ENCODE peak calls at places on chromosomes 12 and 14, in five cellular contexts. B is tibial artery; Q is pancreas; I is tibial nerve; T is CD4-positive, CD25-positive, alpha-beta regulatory T cell. V is an unnamed sample.

GRCh38 chr14:59677771-59678211 is 101.2 kb upstream of the CCDC175 start:
- DNase-seq in B (peak; percentile 41), Q (no peak), I (no peak), T (no peak), V (no peak)

GRCh38 chr12:116525418-116526001 is 33.7 kb upstream of the MAP1LC3B2 start:
- DNase-seq in B (peak; percentile 82), Q (peak; percentile 79), I (peak; percentile 68), T (no peak), V (peak; percentile 90)

GRCh38 chr14:106522990-106523389 is 996.6 kb downstream of the TMEM121 start:
- DNase-seq in B (no peak), Q (no peak), I (no peak), T (no peak), V (no peak)

GRCh38 chr14:89853976-89854693 is 100.4 kb downstream of the EFCAB11 start:
- DNase-seq in B (no peak), Q (no peak), I (no peak), T (no peak), V (no peak)

GRCh38 chr14:22848391-22849164 is 12.2 kb downstream of the MMP14 start:
- DNase-seq in B (peak; percentile 86), Q (no peak), I (peak; percentile 70), T (no peak), V (peak; percentile 93)

GRCh38 chr14:33796356-33796755 is 154.5 kb downstream of the EGLN3 start:
- DNase-seq in B (no peak), Q (no peak), I (no peak), T (no peak), V (no peak)

GRCh38 chr14:64549016-64549415 is 745 bp upstream of the PPP1R36 start:
- DNase-seq in B (no peak), Q (no peak), I (no peak), T (no peak), V (no peak)

GRCh38 chr12:75887979-75888378 is 143.6 kb downstream of the PHLDA1 start:
- DNase-seq in B (no peak), Q (no peak), I (no peak), T (no peak), V (no peak)

GRCh38 chr14:89566180-89566579 is 149.1 kb upstream of the FOXN3 start:
- DNase-seq in B (no peak), Q (no peak), I (no peak), T (no peak), V (no peak)

GRCh38 chr12:9702239-9702638 is 30.7 kb downstream of the CLECL1 start:
- DNase-seq in B (no peak), Q (no peak), I (no peak), T (peak; percentile 10), V (no peak)

GRCh38 chr14:64053694-64054669 is 201.2 kb downstream of the SYNE2 start:
- DNase-seq in B (no peak), Q (no peak), I (no peak), T (no peak), V (no peak)

GRCh38 chr14:77485901-77486678 is 12.5 kb downstream of the ISM2 start:
- DNase-seq in B (no peak), Q (no peak), I (no peak), T (no peak), V (no peak)

GRCh38 chr12:46430340-46430948 is 57.9 kb upstream of the SLC38A2 start:
- DNase-seq in B (no peak), Q (no peak), I (no peak), T (no peak), V (no peak)

GRCh38 chr12:101582937-101583336 is 11.8 kb upstream of the MYBPC1 start:
- DNase-seq in B (no peak), Q (no peak), I (no peak), T (no peak), V (no peak)

GRCh38 chr14:58060898-58061297 is 91.1 kb downstream of the ARMH4 start:
- DNase-seq in B (no peak), Q (no peak), I (no peak), T (no peak), V (no peak)

GRCh38 chr14:62117718-62118164 is 355.5 kb downstream of the SNAPC1 start:
- DNase-seq in B (no peak), Q (no peak), I (no peak), T (no peak), V (no peak)

GRCh38 chr12:14995583-14996425 is 23.0 kb downstream of the PDE6H start:
- DNase-seq in B (no peak), Q (no peak), I (no peak), T (no peak), V (no peak)

GRCh38 chr14:38629412-38629811 is 373.5 kb upstream of the CLEC14A start:
- DNase-seq in B (no peak), Q (no peak), I (no peak), T (no peak), V (no peak)

GRCh38 chr14:59678352-59678751 is 101.7 kb upstream of the CCDC175 start:
- DNase-seq in B (no peak), Q (no peak), I (no peak), T (no peak), V (no peak)

GRCh38 chr12:111692575-111693210 is 6.8 kb downstream of the ACAD10 start:
- DNase-seq in B (no peak), Q (no peak), I (no peak), T (no peak), V (no peak)

GRCh38 chr14:61887628-61888027 is 125.4 kb downstream of the SNAPC1 start:
- DNase-seq in B (no peak), Q (no peak), I (no peak), T (no peak), V (no peak)

GRCh38 chr12:60522684-60523083 is 926.9 kb downstream of the SLC16A7 start:
- DNase-seq in B (no peak), Q (no peak), I (no peak), T (no peak), V (no peak)

GRCh38 chr14:37202812-37203211 is 5.1 kb downstream of the MIPOL1 start:
- DNase-seq in B (no peak), Q (no peak), I (no peak), T (no peak), V (no peak)

GRCh38 chr14:89201645-89202044 is 215.4 kb downstream of the FOXN3 start:
- DNase-seq in B (no peak), Q (no peak), I (no peak), T (no peak), V (no peak)

GRCh38 chr12:88362439-88362838 is 217.8 kb downstream of the KITLG start:
- DNase-seq in B (no peak), Q (no peak), I (no peak), T (no peak), V (no peak)

GRCh38 chr14:24456980-24457379 is 14.4 kb upstream of the SDR39U1 start:
- DNase-seq in B (no peak), Q (no peak), I (no peak), T (no peak), V (no peak)

GRCh38 chr12:26271889-26272492 is 76.6 kb downstream of the SSPN start:
- DNase-seq in B (peak; percentile 75), Q (peak; percentile 72), I (peak; percentile 75), T (no peak), V (peak; percentile 91)

GRCh38 chr12:62320054-62320453 is 59.9 kb downstream of the USP15 start:
- DNase-seq in B (no peak), Q (no peak), I (no peak), T (no peak), V (no peak)

GRCh38 chr14:76953196-76953945 is 75.1 kb downstream of the IRF2BPL start:
- DNase-seq in B (peak; percentile 66), Q (peak; percentile 52), I (peak; percentile 49), T (peak; percentile 31), V (peak; percentile 85)

GRCh38 chr12:1795785-1796514 is 24.4 kb upstream of the LRTM2 start:
- DNase-seq in B (peak; percentile 90), Q (peak; percentile 95), I (peak; percentile 86), T (peak; percentile 88), V (peak; percentile 97)

GRCh38 chr14:69234106-69234505 is 25.9 kb upstream of the GALNT16 start:
- DNase-seq in B (no peak), Q (no peak), I (no peak), T (no peak), V (no peak)

DNA sequence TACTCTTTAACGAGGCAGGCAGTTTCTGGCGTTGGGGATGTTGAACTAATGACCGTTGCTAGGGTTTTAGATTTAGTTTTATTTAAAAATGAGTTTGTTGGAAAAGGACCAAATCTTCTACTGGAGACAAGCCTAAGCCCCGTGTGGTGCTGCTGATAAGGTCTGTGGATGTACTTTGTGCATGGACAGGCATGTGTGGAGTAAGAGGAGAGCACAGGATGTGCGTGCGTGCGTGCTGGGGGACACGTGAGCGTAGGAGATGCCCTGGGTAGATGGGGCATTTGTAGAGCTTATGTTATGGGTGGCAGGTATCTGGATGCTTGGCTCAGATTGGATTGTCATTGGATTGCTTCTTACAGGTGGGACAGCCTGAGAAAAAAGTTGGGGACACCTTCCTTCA is 5.7 kb downstream of the NTF3 start:
- DNase-seq in B (peak; percentile 42), Q (no peak), I (no peak), T (no peak), V (no peak)
- H3K27ac ChIP-seq in B (peak overlapping the region; percentile 96), Q (no peak overlapping the region), I (no peak overlapping the region), T (no peak overlapping the region), V (peak overlapping the region; percentile 47)

GRCh38 chr12:19988457-19988856 is 379.9 kb upstream of the PDE3A start:
- DNase-seq in B (no peak), Q (no peak), I (peak; percentile 39), T (no peak), V (no peak)

GRCh38 chr12:19992311-19992710 is 376.0 kb upstream of the PDE3A start:
- DNase-seq in B (no peak), Q (no peak), I (no peak), T (no peak), V (no peak)

GRCh38 chr12:19988918-19989317 is 379.4 kb upstream of the PDE3A start:
- DNase-seq in B (no peak), Q (no peak), I (no peak), T (no peak), V (no peak)
- H3K27ac ChIP-seq in B (peak overlapping the region; percentile 49), Q (no peak overlapping the region), I (no peak overlapping the region), T (no peak overlapping the region), V (no peak overlapping the region)

GRCh38 chr14:68015356-68016242 is 196.0 kb downstream of the RAD51B start:
- DNase-seq in B (no peak), Q (no peak), I (no peak), T (no peak), V (no peak)
- H3K27ac ChIP-seq in B (no peak overlapping the region), Q (no peak overlapping the region), I (no peak overlapping the region), T (no peak overlapping the region), V (no peak overlapping the region)

GRCh38 chr12:63445266-63445665 is 223.0 kb downstream of the DPY19L2 start:
- DNase-seq in B (no peak), Q (no peak), I (no peak), T (no peak), V (no peak)
- H3K27ac ChIP-seq in B (no peak overlapping the region), Q (no peak overlapping the region), I (no peak overlapping the region), T (no peak overlapping the region), V (no peak overlapping the region)